ENCODE peak calls at places on chromosomes 16 and 17, in eight cellular contexts. One of them, this sample, is unnamed.

GRCh38 chr17:44438634-44439033 is 49.2 kb upstream of the ITGA2B start:
- DNase-seq in NCI-H2171 treated with DMSO at 0.1 percent for 48 hours: no peak
- DNase-seq in cardiac muscle cell: no peak
- DNase-seq in left ventricle myocardium inferior: no peak
- DNase-seq in activated CD4-positive, alpha-beta T cell treated with anti-CD3 and anti-CD28 coated beads, Interleukin-2, amount 50 U/mL, for 48 hours: no peak
- DNase-seq in T47D: no peak
- DNase-seq in progenitor cell of endocrine pancreas: no peak
- DNase-seq in pancreas: no peak
- DNase-seq in this sample: no peak

GRCh38 chr16:49663081-49664057 is 192.5 kb downstream of the ZNF423 start:
- DNase-seq in NCI-H2171 treated with DMSO at 0.1 percent for 48 hours: peak
- DNase-seq in cardiac muscle cell: peak
- DNase-seq in left ventricle myocardium inferior: peak
- DNase-seq in activated CD4-positive, alpha-beta T cell treated with anti-CD3 and anti-CD28 coated beads, Interleukin-2, amount 50 U/mL, for 48 hours: no peak
- DNase-seq in T47D: no peak
- DNase-seq in progenitor cell of endocrine pancreas: no peak
- DNase-seq in pancreas: no peak
- DNase-seq in this sample: no peak

GRCh38 chr17:5530265-5530782 is 44.0 kb downstream of the MIS12 start:
- DNase-seq in NCI-H2171 treated with DMSO at 0.1 percent for 48 hours: no peak
- DNase-seq in cardiac muscle cell: no peak
- DNase-seq in left ventricle myocardium inferior: no peak
- DNase-seq in activated CD4-positive, alpha-beta T cell treated with anti-CD3 and anti-CD28 coated beads, Interleukin-2, amount 50 U/mL, for 48 hours: no peak
- DNase-seq in T47D: no peak
- DNase-seq in progenitor cell of endocrine pancreas: no peak
- DNase-seq in pancreas: no peak
- DNase-seq in this sample: no peak

GRCh38 chr16:28009586-28010373 is 53.7 kb downstream of the GSG1L start:
- DNase-seq in NCI-H2171 treated with DMSO at 0.1 percent for 48 hours: no peak
- DNase-seq in cardiac muscle cell: no peak
- DNase-seq in left ventricle myocardium inferior: no peak
- DNase-seq in activated CD4-positive, alpha-beta T cell treated with anti-CD3 and anti-CD28 coated beads, Interleukin-2, amount 50 U/mL, for 48 hours: no peak
- DNase-seq in T47D: no peak
- DNase-seq in progenitor cell of endocrine pancreas: no peak
- DNase-seq in pancreas: no peak
- DNase-seq in this sample: no peak

GRCh38 chr17:38701504-38702165 is 3.4 kb upstream of the MLLT6 start:
- DNase-seq in NCI-H2171 treated with DMSO at 0.1 percent for 48 hours: peak
- DNase-seq in cardiac muscle cell: peak
- DNase-seq in left ventricle myocardium inferior: no peak
- DNase-seq in activated CD4-positive, alpha-beta T cell treated with anti-CD3 and anti-CD28 coated beads, Interleukin-2, amount 50 U/mL, for 48 hours: peak
- DNase-seq in T47D: no peak
- DNase-seq in progenitor cell of endocrine pancreas: no peak
- DNase-seq in pancreas: no peak
- DNase-seq in this sample: no peak

GRCh38 chr17:82963104-82963950 is 116.1 kb upstream of the METRNL start:
- DNase-seq in NCI-H2171 treated with DMSO at 0.1 percent for 48 hours: no peak
- DNase-seq in cardiac muscle cell: peak
- DNase-seq in left ventricle myocardium inferior: peak
- DNase-seq in activated CD4-positive, alpha-beta T cell treated with anti-CD3 and anti-CD28 coated beads, Interleukin-2, amount 50 U/mL, for 48 hours: peak
- DNase-seq in T47D: peak
- DNase-seq in progenitor cell of endocrine pancreas: peak
- DNase-seq in pancreas: peak
- DNase-seq in this sample: no peak

GRCh38 chr17:30495586-30495985 is 18.4 kb downstream of the GOSR1 start:
- DNase-seq in NCI-H2171 treated with DMSO at 0.1 percent for 48 hours: peak
- DNase-seq in cardiac muscle cell: no peak
- DNase-seq in left ventricle myocardium inferior: no peak
- DNase-seq in activated CD4-positive, alpha-beta T cell treated with anti-CD3 and anti-CD28 coated beads, Interleukin-2, amount 50 U/mL, for 48 hours: no peak
- DNase-seq in T47D: no peak
- DNase-seq in progenitor cell of endocrine pancreas: no peak
- DNase-seq in pancreas: no peak
- DNase-seq in this sample: no peak

GRCh38 chr17:6969323-6969726 is 26.5 kb upstream of the ALOX12 start:
- DNase-seq in NCI-H2171 treated with DMSO at 0.1 percent for 48 hours: no peak
- DNase-seq in cardiac muscle cell: no peak
- DNase-seq in left ventricle myocardium inferior: no peak
- DNase-seq in activated CD4-positive, alpha-beta T cell treated with anti-CD3 and anti-CD28 coated beads, Interleukin-2, amount 50 U/mL, for 48 hours: no peak
- DNase-seq in T47D: no peak
- DNase-seq in progenitor cell of endocrine pancreas: no peak
- DNase-seq in pancreas: no peak
- DNase-seq in this sample: no peak

GRCh38 chr17:83179378-83179777 is 100.0 kb downstream of the METRNL start:
- DNase-seq in NCI-H2171 treated with DMSO at 0.1 percent for 48 hours: no peak
- DNase-seq in cardiac muscle cell: no peak
- DNase-seq in left ventricle myocardium inferior: no peak
- DNase-seq in activated CD4-positive, alpha-beta T cell treated with anti-CD3 and anti-CD28 coated beads, Interleukin-2, amount 50 U/mL, for 48 hours: no peak
- DNase-seq in T47D: no peak
- DNase-seq in progenitor cell of endocrine pancreas: no peak
- DNase-seq in pancreas: no peak
- DNase-seq in this sample: no peak

GRCh38 chr17:65290616-65291015 is 153.4 kb downstream of the RGS9 start:
- DNase-seq in NCI-H2171 treated with DMSO at 0.1 percent for 48 hours: no peak
- DNase-seq in cardiac muscle cell: no peak
- DNase-seq in left ventricle myocardium inferior: no peak
- DNase-seq in activated CD4-positive, alpha-beta T cell treated with anti-CD3 and anti-CD28 coated beads, Interleukin-2, amount 50 U/mL, for 48 hours: no peak
- DNase-seq in T47D: no peak
- DNase-seq in progenitor cell of endocrine pancreas: no peak
- DNase-seq in pancreas: peak
- DNase-seq in this sample: no peak

GRCh38 chr16:71954180-71954579 is 46.0 kb downstream of the PKD1L3 start:
- DNase-seq in NCI-H2171 treated with DMSO at 0.1 percent for 48 hours: no peak
- DNase-seq in cardiac muscle cell: no peak
- DNase-seq in left ventricle myocardium inferior: no peak
- DNase-seq in activated CD4-positive, alpha-beta T cell treated with anti-CD3 and anti-CD28 coated beads, Interleukin-2, amount 50 U/mL, for 48 hours: no peak
- DNase-seq in T47D: no peak
- DNase-seq in progenitor cell of endocrine pancreas: no peak
- DNase-seq in pancreas: no peak
- DNase-seq in this sample: no peak

GRCh38 chr17:82006468-82007227 is 16.0 kb downstream of the CENPX start:
- DNase-seq in NCI-H2171 treated with DMSO at 0.1 percent for 48 hours: no peak
- DNase-seq in cardiac muscle cell: peak
- DNase-seq in left ventricle myocardium inferior: no peak
- DNase-seq in activated CD4-positive, alpha-beta T cell treated with anti-CD3 and anti-CD28 coated beads, Interleukin-2, amount 50 U/mL, for 48 hours: no peak
- DNase-seq in T47D: no peak
- DNase-seq in progenitor cell of endocrine pancreas: no peak
- DNase-seq in pancreas: no peak
- DNase-seq in this sample: no peak

GRCh38 chr17:4365628-4366311 is 705 bp downstream of the UBE2G1 start:
- DNase-seq in NCI-H2171 treated with DMSO at 0.1 percent for 48 hours: no peak
- DNase-seq in cardiac muscle cell: peak
- DNase-seq in left ventricle myocardium inferior: peak
- DNase-seq in activated CD4-positive, alpha-beta T cell treated with anti-CD3 and anti-CD28 coated beads, Interleukin-2, amount 50 U/mL, for 48 hours: no peak
- DNase-seq in T47D: no peak
- DNase-seq in progenitor cell of endocrine pancreas: peak
- DNase-seq in pancreas: peak
- DNase-seq in this sample: no peak

GRCh38 chr17:48756816-48757215 is 28.3 kb upstream of the HOXB13 start:
- DNase-seq in NCI-H2171 treated with DMSO at 0.1 percent for 48 hours: no peak
- DNase-seq in cardiac muscle cell: no peak
- DNase-seq in left ventricle myocardium inferior: no peak
- DNase-seq in activated CD4-positive, alpha-beta T cell treated with anti-CD3 and anti-CD28 coated beads, Interleukin-2, amount 50 U/mL, for 48 hours: no peak
- DNase-seq in T47D: peak
- DNase-seq in progenitor cell of endocrine pancreas: no peak
- DNase-seq in pancreas: no peak
- DNase-seq in this sample: peak

GRCh38 chr16:88369447-88370008 is 13.2 kb upstream of the ZNF469 start:
- DNase-seq in NCI-H2171 treated with DMSO at 0.1 percent for 48 hours: no peak
- DNase-seq in cardiac muscle cell: no peak
- DNase-seq in left ventricle myocardium inferior: no peak
- DNase-seq in activated CD4-positive, alpha-beta T cell treated with anti-CD3 and anti-CD28 coated beads, Interleukin-2, amount 50 U/mL, for 48 hours: no peak
- DNase-seq in T47D: no peak
- DNase-seq in progenitor cell of endocrine pancreas: no peak
- DNase-seq in pancreas: no peak
- DNase-seq in this sample: no peak

GRCh38 chr16:86410076-86410475 is 100.3 kb upstream of the FOXF1 start:
- DNase-seq in NCI-H2171 treated with DMSO at 0.1 percent for 48 hours: no peak
- DNase-seq in cardiac muscle cell: no peak
- DNase-seq in left ventricle myocardium inferior: no peak
- DNase-seq in activated CD4-positive, alpha-beta T cell treated with anti-CD3 and anti-CD28 coated beads, Interleukin-2, amount 50 U/mL, for 48 hours: no peak
- DNase-seq in T47D: no peak
- DNase-seq in progenitor cell of endocrine pancreas: no peak
- DNase-seq in pancreas: no peak
- DNase-seq in this sample: no peak

GRCh38 chr17:20009302-20010098 is at the start of gene SPECC1:
- DNase-seq in NCI-H2171 treated with DMSO at 0.1 percent for 48 hours: peak
- DNase-seq in cardiac muscle cell: no peak
- DNase-seq in left ventricle myocardium inferior: peak
- DNase-seq in activated CD4-positive, alpha-beta T cell treated with anti-CD3 and anti-CD28 coated beads, Interleukin-2, amount 50 U/mL, for 48 hours: peak
- DNase-seq in T47D: peak
- DNase-seq in progenitor cell of endocrine pancreas: peak
- DNase-seq in pancreas: peak
- DNase-seq in this sample: no peak

GRCh38 chr16:78984324-78984723 is 616.2 kb downstream of the MAF start:
- DNase-seq in NCI-H2171 treated with DMSO at 0.1 percent for 48 hours: no peak
- DNase-seq in cardiac muscle cell: no peak
- DNase-seq in left ventricle myocardium inferior: no peak
- DNase-seq in activated CD4-positive, alpha-beta T cell treated with anti-CD3 and anti-CD28 coated beads, Interleukin-2, amount 50 U/mL, for 48 hours: no peak
- DNase-seq in T47D: no peak
- DNase-seq in progenitor cell of endocrine pancreas: no peak
- DNase-seq in pancreas: no peak
- DNase-seq in this sample: peak

GRCh38 chr16:77434365-77435239 is at the start of gene ADAMTS18:
- DNase-seq in NCI-H2171 treated with DMSO at 0.1 percent for 48 hours: peak
- DNase-seq in cardiac muscle cell: no peak
- DNase-seq in left ventricle myocardium inferior: no peak
- DNase-seq in activated CD4-positive, alpha-beta T cell treated with anti-CD3 and anti-CD28 coated beads, Interleukin-2, amount 50 U/mL, for 48 hours: no peak
- DNase-seq in T47D: no peak
- DNase-seq in progenitor cell of endocrine pancreas: peak
- DNase-seq in pancreas: no peak
- DNase-seq in this sample: no peak

GRCh38 chr16:85767569-85767968 is 16.7 kb upstream of the C16orf74 start:
- DNase-seq in NCI-H2171 treated with DMSO at 0.1 percent for 48 hours: no peak
- DNase-seq in cardiac muscle cell: peak
- DNase-seq in left ventricle myocardium inferior: no peak
- DNase-seq in activated CD4-positive, alpha-beta T cell treated with anti-CD3 and anti-CD28 coated beads, Interleukin-2, amount 50 U/mL, for 48 hours: no peak
- DNase-seq in T47D: no peak
- DNase-seq in progenitor cell of endocrine pancreas: no peak
- DNase-seq in pancreas: no peak
- DNase-seq in this sample: no peak

GRCh38 chr16:35215287-35215686 is 1755.9 kb downstream of the TP53TG3F start:
- DNase-seq in NCI-H2171 treated with DMSO at 0.1 percent for 48 hours: no peak
- DNase-seq in cardiac muscle cell: no peak
- DNase-seq in left ventricle myocardium inferior: no peak
- DNase-seq in activated CD4-positive, alpha-beta T cell treated with anti-CD3 and anti-CD28 coated beads, Interleukin-2, amount 50 U/mL, for 48 hours: no peak
- DNase-seq in T47D: no peak
- DNase-seq in progenitor cell of endocrine pancreas: no peak
- DNase-seq in pancreas: no peak
- DNase-seq in this sample: no peak

GRCh38 chr16:27927266-27927901 is 136.1 kb downstream of the GSG1L start:
- DNase-seq in NCI-H2171 treated with DMSO at 0.1 percent for 48 hours: no peak
- DNase-seq in cardiac muscle cell: no peak
- DNase-seq in left ventricle myocardium inferior: no peak
- DNase-seq in activated CD4-positive, alpha-beta T cell treated with anti-CD3 and anti-CD28 coated beads, Interleukin-2, amount 50 U/mL, for 48 hours: no peak
- DNase-seq in T47D: no peak
- DNase-seq in progenitor cell of endocrine pancreas: no peak
- DNase-seq in pancreas: no peak
- DNase-seq in this sample: no peak

GRCh38 chr17:38705803-38706624 is 941 bp downstream of the MLLT6 start:
- DNase-seq in NCI-H2171 treated with DMSO at 0.1 percent for 48 hours: peak
- DNase-seq in cardiac muscle cell: peak
- DNase-seq in left ventricle myocardium inferior: peak
- DNase-seq in activated CD4-positive, alpha-beta T cell treated with anti-CD3 and anti-CD28 coated beads, Interleukin-2, amount 50 U/mL, for 48 hours: peak
- DNase-seq in T47D: peak
- DNase-seq in progenitor cell of endocrine pancreas: peak
- DNase-seq in pancreas: peak
- DNase-seq in this sample: no peak

GRCh38 chr16:15440852-15441251 is 6.5 kb downstream of the BMERB1 start:
- DNase-seq in NCI-H2171 treated with DMSO at 0.1 percent for 48 hours: no peak
- DNase-seq in cardiac muscle cell: peak
- DNase-seq in left ventricle myocardium inferior: no peak
- DNase-seq in activated CD4-positive, alpha-beta T cell treated with anti-CD3 and anti-CD28 coated beads, Interleukin-2, amount 50 U/mL, for 48 hours: no peak
- DNase-seq in T47D: no peak
- DNase-seq in progenitor cell of endocrine pancreas: no peak
- DNase-seq in pancreas: no peak
- DNase-seq in this sample: no peak

GRCh38 chr17:77471984-77472836 is 331.4 kb downstream of the SEC14L1 start:
- DNase-seq in NCI-H2171 treated with DMSO at 0.1 percent for 48 hours: peak
- DNase-seq in cardiac muscle cell: peak
- DNase-seq in left ventricle myocardium inferior: no peak
- DNase-seq in activated CD4-positive, alpha-beta T cell treated with anti-CD3 and anti-CD28 coated beads, Interleukin-2, amount 50 U/mL, for 48 hours: peak
- DNase-seq in T47D: no peak
- DNase-seq in progenitor cell of endocrine pancreas: no peak
- DNase-seq in pancreas: no peak
- DNase-seq in this sample: no peak

This sample was measured in LNCaP clone FGC.